ENCODE peak calls at places on chromosomes 4 and X, in ten cellular contexts. X, G, S, K, T, W, D, I, N and H are unnamed samples.

GRCh38 chrX:151402719-151403390 is 5.8 kb downstream of the VMA21 start:
- DNase-seq in X (peak), S (no peak), D (no peak), N (no peak), G (no peak), W (no peak), T (no peak), K (no peak), I (no peak), H (no peak)

GRCh38 chr4:25875281-25875745 is 12.5 kb upstream of the SEL1L3 start:
- DNase-seq in X (no peak), S (no peak), G (no peak), K (no peak), D (no peak), N (no peak), T (no peak), I (no peak), W (no peak), H (no peak)

GRCh38 chr4:2390146-2390545 is 28.3 kb downstream of the ZFYVE28 start:
- DNase-seq in X (no peak), T (no peak), I (no peak), D (no peak), G (no peak), N (no peak), S (no peak), W (peak), K (no peak), H (no peak)

GRCh38 chrX:132837971-132838370 is 120.5 kb downstream of the HS6ST2 start:
- DNase-seq in S (no peak), K (no peak), I (no peak), D (no peak), W (no peak), T (no peak), G (no peak), X (no peak), N (no peak), H (no peak)

GRCh38 chrX:22323541-22323940 is 50.8 kb downstream of the CBLL2 start:
- DNase-seq in I (no peak), W (peak), G (no peak), D (peak), S (no peak), N (no peak), K (peak), X (no peak), T (no peak), H (no peak)

GRCh38 chrX:9611436-9612145 is 146.7 kb downstream of the TBL1X start:
- DNase-seq in T (no peak), N (no peak), X (no peak), W (no peak), K (no peak), G (no peak), I (peak), D (no peak), S (no peak), H (no peak)

GRCh38 chr4:57136281-57136680 is 26.1 kb upstream of the IGFBP7 start:
- DNase-seq in I (no peak), T (no peak), D (peak), K (no peak), G (no peak), X (no peak), W (peak), S (no peak), N (no peak), H (no peak)

GRCh38 chrX:87338510-87338909 is 179.1 kb upstream of the KLHL4 start:
- DNase-seq in G (no peak), N (no peak), W (no peak), X (peak), T (no peak), S (no peak), I (no peak), K (peak), D (peak), H (no peak)

GRCh38 chrX:17527135-17527701 is 152.2 kb downstream of the NHS start:
- DNase-seq in N (peak), K (peak), I (no peak), X (no peak), S (no peak), W (no peak), T (peak), D (peak), G (peak), H (no peak)

GRCh38 chr4:77697860-77698599 is 92.4 kb downstream of the CXCL13 start:
- DNase-seq in X (peak), T (no peak), S (no peak), N (no peak), G (peak), W (peak), K (peak), I (peak), D (peak), H (no peak)

GRCh38 chr4:153257151-153257620 is 52.9 kb downstream of the TRIM2 start:
- DNase-seq in T (no peak), W (peak), I (peak), D (no peak), K (peak), X (peak), N (no peak), S (no peak), G (no peak), H (no peak)

GRCh38 chr4:128540122-128540521 is 252.5 kb upstream of the PGRMC2 start:
- DNase-seq in K (no peak), S (no peak), G (no peak), X (peak), T (no peak), W (no peak), D (no peak), N (no peak), I (no peak), H (no peak)

GRCh38 chr4:152357206-152357605 is 178.7 kb downstream of the FBXW7 start:
- DNase-seq in N (peak), I (no peak), T (peak), D (no peak), X (no peak), G (no peak), K (peak), W (peak), S (no peak), H (peak)

GRCh38 chr4:20418865-20419451 is 167.3 kb downstream of the SLIT2 start:
- DNase-seq in K (peak), W (peak), I (peak), N (no peak), S (no peak), D (peak), G (peak), X (peak), T (no peak), H (no peak)

GRCh38 chrX:81316163-81316562 is 114.3 kb downstream of the SH3BGRL start:
- DNase-seq in N (no peak), D (no peak), W (no peak), T (no peak), I (no peak), S (no peak), X (no peak), K (peak), G (no peak), H (no peak)

GRCh38 chr4:153107246-153107645 is 97.0 kb upstream of the TRIM2 start:
- DNase-seq in K (no peak), D (no peak), I (no peak), T (no peak), N (no peak), S (no peak), X (no peak), W (no peak), G (no peak), H (no peak)

GRCh38 chrX:1099146-1099770 is 113.2 kb downstream of the CRLF2 start:
- DNase-seq in G (no peak), W (no peak), I (no peak), X (no peak), S (no peak), T (no peak), D (no peak), K (no peak), N (no peak), H (no peak)

GRCh38 chr4:152594981-152595916 is 59.4 kb upstream of the FBXW7 start:
- DNase-seq in W (no peak), D (peak), K (no peak), G (no peak), S (no peak), N (no peak), I (peak), X (no peak), T (no peak), H (no peak)

GRCh38 chrX:48179691-48180090 is 16.9 kb downstream of the SSX5 start:
- DNase-seq in X (no peak), T (no peak), W (no peak), K (no peak), N (no peak), D (no peak), S (no peak), G (no peak), I (no peak), H (no peak)

GRCh38 chrX:25019707-25020390 is 4.1 kb upstream of the ARX start:
- DNase-seq in T (no peak), X (no peak), I (no peak), W (no peak), N (no peak), D (no peak), G (no peak), S (no peak), K (no peak), H (no peak)

GRCh38 chr4:176335421-176335820 is 15.7 kb downstream of the SPCS3 start:
- DNase-seq in N (no peak), W (no peak), T (no peak), K (no peak), I (no peak), D (peak), S (no peak), G (no peak), X (no peak), H (no peak)

GRCh38 chr4:85370400-85371032 is 104.4 kb upstream of the ARHGAP24 start:
- DNase-seq in W (peak), I (peak), X (peak), D (peak), K (peak), N (no peak), G (peak), T (no peak), S (no peak), H (no peak)

GRCh38 chr4:87559090-87559837 is 30.1 kb upstream of the SPARCL1 start:
- DNase-seq in G (no peak), T (no peak), I (peak), K (no peak), S (peak), D (peak), X (peak), N (no peak), W (no peak), H (no peak)

DNA sequence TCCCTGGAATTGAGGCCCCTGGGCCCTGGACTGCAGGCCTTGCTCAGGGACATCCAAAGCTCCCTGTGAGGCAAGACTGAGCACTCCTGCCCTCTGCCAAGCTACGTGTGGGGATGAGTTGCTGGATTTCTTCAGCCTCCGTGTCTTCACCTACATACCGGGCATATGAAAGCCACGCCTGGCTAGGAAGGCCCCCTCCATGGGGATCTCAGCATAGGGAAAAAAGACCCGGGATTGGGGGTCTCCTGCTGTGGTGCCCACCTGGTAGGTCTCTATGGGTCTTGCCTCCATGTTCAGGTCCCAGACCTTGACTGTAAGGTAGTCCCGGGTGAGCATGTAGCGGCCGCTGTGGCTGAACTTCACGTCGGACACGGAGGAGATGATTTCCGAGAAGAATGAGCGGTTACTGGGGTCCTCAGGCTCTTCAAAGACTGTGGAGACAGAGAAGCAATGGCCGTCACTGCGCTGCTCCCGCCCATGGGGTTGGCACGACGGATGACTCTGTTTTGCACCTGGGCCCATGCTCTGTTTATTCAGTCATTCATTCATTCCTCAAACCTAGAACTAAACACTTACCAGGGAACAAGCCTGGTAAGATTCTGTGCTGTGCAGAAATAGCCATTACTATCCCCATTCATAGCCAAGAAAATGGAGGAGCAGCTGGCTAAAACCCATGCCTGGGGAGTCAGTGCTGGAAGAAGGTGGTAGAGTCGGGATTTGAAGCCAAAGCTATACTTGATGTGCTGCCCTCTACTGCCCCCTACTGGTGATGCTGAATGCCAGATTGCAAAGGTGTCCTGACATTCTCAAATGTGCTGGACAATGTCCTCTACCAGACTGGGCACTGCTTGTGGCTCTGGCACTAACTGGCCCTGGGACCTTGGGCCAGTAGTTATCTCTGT is 63.9 kb downstream of the WFS1 start:
- DNase-seq in D (peak), N (no peak), G (no peak), T (no peak), W (no peak), X (peak), I (no peak), S (no peak), K (no peak), H (no peak)
- TF ChIP-seq CTCF in D (peak), N (no peak), G (peak), T (peak), W (peak), X (peak), I (peak), S (no peak), K (peak), H (peak)

GRCh38 chrX:135003876-135004623 is 13.3 kb downstream of the SMIM10 start:
- DNase-seq in T (peak), D (peak), G (peak), I (peak), X (peak), W (peak), N (peak), S (peak), K (peak), H (peak)

GRCh38 chrX:135010921-135011320 is 11.4 kb downstream of the RTL8B start:
- DNase-seq in K (no peak), T (no peak), D (no peak), W (no peak), X (peak), N (no peak), S (no peak), G (no peak), I (no peak), H (no peak)

GRCh38 chrX:135009838-135010237 is 12.5 kb downstream of the RTL8B start:
- DNase-seq in S (no peak), I (no peak), T (no peak), N (no peak), D (no peak), X (no peak), K (no peak), W (no peak), G (no peak), H (no peak)

DNA sequence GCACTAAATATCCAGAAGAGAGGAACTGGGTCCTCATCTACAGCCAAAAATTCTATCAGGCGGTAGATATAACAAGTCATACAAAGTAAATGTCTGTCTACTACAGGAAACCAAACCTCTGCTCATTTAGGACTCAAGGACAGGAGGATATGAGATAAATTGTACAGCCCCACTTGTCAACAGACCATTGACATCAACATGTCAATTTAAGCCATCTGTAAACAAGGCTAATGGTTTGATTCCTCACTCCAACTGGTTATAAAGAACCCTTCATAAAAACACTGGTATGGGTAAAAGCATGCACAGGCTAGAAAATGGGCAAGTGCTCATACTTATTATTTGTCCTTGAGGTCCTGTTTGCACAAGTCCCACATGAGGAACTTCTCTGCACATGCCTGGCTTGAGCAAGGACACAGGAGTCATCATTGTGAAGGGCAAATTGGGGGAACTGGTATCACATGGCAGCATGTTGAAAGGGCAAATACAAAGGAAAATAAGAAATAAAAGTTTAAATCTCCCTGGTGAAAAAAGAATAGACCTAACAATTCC is 13.2 kb downstream of the RTL8B start:
- DNase-seq in T (no peak), D (no peak), K (no peak), N (no peak), X (no peak), G (no peak), S (no peak), I (no peak), W (no peak), H (no peak)
- TF ChIP-seq CTCF in T (no peak), D (no peak), K (no peak), N (no peak), X (no peak), G (no peak), S (no peak), I (no peak), W (no peak), H (no peak)

DNA sequence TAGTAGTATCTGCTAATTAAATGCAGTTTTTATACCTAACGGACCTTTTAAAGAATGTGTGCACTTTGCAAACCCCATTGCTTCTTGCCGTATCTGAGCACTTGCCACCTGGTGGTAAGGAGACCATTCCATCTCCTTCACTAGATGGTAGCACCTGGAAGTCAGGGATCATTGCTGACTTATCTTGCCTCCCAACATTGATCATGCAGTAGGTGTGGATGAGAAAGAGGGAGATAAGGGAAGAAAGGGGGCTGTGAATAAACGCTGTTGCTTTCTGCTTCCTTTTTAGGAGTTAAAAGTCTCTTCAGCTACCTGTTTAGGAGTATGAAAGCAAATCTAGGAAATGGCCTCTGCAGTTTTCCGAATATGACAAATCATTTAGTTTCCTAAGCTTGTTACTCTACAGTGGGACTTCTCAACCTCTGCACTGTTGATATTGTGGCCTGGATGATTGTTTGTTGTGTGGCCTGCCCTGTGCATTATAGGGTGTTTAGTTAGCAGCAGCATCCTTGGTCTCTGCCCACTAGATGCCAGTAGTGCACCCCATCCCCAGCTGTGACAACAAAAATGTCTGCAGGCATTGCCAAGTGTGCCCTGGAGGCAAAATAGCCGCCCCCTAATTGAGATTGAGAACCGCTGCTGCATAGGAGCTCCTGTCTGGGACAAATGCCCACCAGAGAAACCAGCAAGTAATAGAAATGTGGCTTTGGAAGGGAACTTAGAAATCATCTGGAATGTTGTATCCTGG is 38.8 kb downstream of the GAB1 start:
- DNase-seq in D (peak), N (no peak), I (no peak), G (no peak), S (no peak), K (no peak), W (peak), X (peak), T (no peak), H (no peak)
- TF ChIP-seq CTCF in D (peak), N (peak), I (peak), G (peak), S (no peak), K (peak), W (peak), X (peak), T (peak), H (peak)

DNA sequence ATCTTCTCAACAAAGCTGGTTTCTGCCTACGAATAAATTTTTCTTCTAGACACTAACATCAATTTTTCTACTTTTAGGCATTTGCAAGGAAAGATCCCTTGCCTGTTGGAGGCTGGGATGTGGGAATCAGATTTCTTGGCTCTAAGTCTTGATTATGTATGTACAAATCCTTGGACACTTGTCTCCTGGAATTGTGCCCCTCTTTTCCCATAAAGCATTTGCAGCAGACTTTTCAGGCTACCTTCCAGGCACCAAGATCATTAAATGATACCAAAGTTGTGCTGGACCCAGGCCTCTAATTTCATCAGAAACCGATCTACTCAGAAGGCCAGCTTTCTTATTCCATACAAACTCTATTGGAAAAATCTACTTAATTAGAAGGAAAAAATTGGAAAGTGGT is 339.5 kb upstream of the DIPK2B start:
- DNase-seq in K (no peak), X (no peak), S (no peak), N (no peak), W (no peak), T (no peak), D (no peak), G (no peak), I (no peak), H (no peak)
- TF ChIP-seq CTCF in K (no peak), X (no peak), S (no peak), N (no peak), W (no peak), T (no peak), D (no peak), G (no peak), I (no peak), H (no peak)

GRCh38 chrX:94742772-94743171 is 1068.8 kb downstream of the FAM133A start:
- DNase-seq in W (no peak), X (no peak), G (no peak), N (no peak), I (no peak), T (no peak), D (no peak), K (no peak), S (no peak), H (no peak)
- TF ChIP-seq CTCF in W (no peak), X (no peak), G (no peak), N (no peak), I (no peak), T (no peak), D (no peak), K (no peak), S (no peak), H (no peak)

GRCh38 chr4:72529144-72529822 is 39.7 kb downstream of the ADAMTS3 start:
- DNase-seq in W (no peak), K (no peak), S (no peak), X (no peak), T (no peak), D (no peak), I (no peak), N (no peak), G (no peak), H (no peak)

GRCh38 chr4:72531322-72531721 is 37.7 kb downstream of the ADAMTS3 start:
- DNase-seq in S (no peak), T (no peak), K (no peak), N (no peak), X (no peak), I (no peak), G (no peak), W (no peak), D (no peak), H (no peak)

GRCh38 chr4:72525938-72526337 is 43.1 kb downstream of the ADAMTS3 start:
- DNase-seq in I (no peak), T (peak), X (no peak), N (peak), K (peak), S (no peak), W (peak), G (peak), D (no peak), H (no peak)

GRCh38 chr4:72531768-72532290 is 37.2 kb downstream of the ADAMTS3 start:
- DNase-seq in K (no peak), W (no peak), I (no peak), T (no peak), N (no peak), G (no peak), D (no peak), X (no peak), S (no peak), H (no peak)

DNA sequence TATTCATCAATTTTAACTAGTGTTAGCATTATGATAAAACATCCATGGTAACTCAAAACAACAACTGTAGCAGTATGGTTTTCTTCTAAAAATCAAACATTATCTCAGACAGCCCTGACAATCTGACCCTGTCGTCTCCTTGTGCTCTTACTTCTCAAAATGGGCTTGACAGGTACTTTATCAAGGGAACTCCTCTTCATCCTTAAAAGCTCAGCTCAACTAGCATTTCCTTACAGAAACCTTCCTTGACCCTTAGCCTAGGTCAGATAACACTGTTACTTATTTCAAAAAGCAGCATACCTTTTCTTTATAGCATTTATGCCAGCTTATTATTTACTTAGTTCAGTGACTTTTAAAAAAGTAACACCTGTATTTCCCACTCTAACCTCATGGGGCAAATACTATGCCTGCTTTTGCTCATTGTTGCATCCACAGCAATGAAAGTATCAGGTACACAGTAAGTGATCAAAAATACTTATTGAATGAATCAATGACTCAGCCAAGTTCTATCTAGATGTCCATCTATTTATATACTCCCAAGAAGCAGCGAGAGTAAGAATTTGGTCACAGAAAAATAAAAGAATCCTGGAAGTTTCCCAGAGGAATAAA is 41.9 kb downstream of the ADAMTS3 start:
- DNase-seq in X (no peak), N (no peak), W (no peak), T (no peak), I (no peak), G (no peak), D (peak), K (no peak), S (no peak), H (no peak)
- TF ChIP-seq CTCF in X (no peak), N (no peak), W (no peak), T (no peak), I (no peak), G (peak), D (no peak), K (no peak), S (no peak), H (no peak)